ENCODE peak calls at places on chromosomes 1 and 21, in six cellular contexts. R, I, C, E, Q and G are unnamed samples.

GRCh38 chr1:92324784-92325183 is 25.9 kb downstream of the RPAP2 start:
- DNase-seq in R (no peak), Q (no peak), E (no peak), I (no peak), C (no peak), G (peak)

GRCh38 chr1:159214149-159214760 is 9.6 kb downstream of the ACKR1 start:
- DNase-seq in Q (peak), E (no peak), R (peak), C (no peak), I (peak), G (no peak)

GRCh38 chr1:22105611-22106207 is 37.2 kb downstream of the WNT4 start:
- DNase-seq in R (peak), E (peak), C (no peak), I (peak), Q (peak), G (peak)

GRCh38 chr1:119712342-119713038 is 756 bp downstream of the PHGDH start:
- DNase-seq in E (peak), Q (peak), R (peak), C (no peak), I (peak), G (no peak)

GRCh38 chr1:56490619-56491018 is 88.7 kb downstream of the PLPP3 start:
- DNase-seq in I (no peak), C (no peak), E (no peak), R (no peak), Q (no peak), G (no peak)

GRCh38 chr1:7464736-7465135 is 306.4 kb upstream of the VAMP3 start:
- DNase-seq in R (no peak), Q (no peak), I (no peak), C (no peak), E (no peak), G (no peak)

GRCh38 chr1:218823291-218823900 is 350.3 kb upstream of the LYPLAL1 start:
- DNase-seq in R (no peak), I (peak), E (peak), C (no peak), Q (no peak), G (no peak)

GRCh38 chr1:160738266-160738665 is 781 bp upstream of the SLAMF7 start:
- DNase-seq in I (no peak), E (no peak), R (no peak), C (no peak), Q (no peak), G (no peak)

GRCh38 chr1:179146916-179147315 is 65.0 kb downstream of the TOR3A start:
- DNase-seq in E (no peak), R (no peak), Q (no peak), I (no peak), C (no peak), G (no peak)

GRCh38 chr1:72177711-72178110 is 104.6 kb downstream of the NEGR1 start:
- DNase-seq in Q (no peak), I (no peak), C (no peak), R (peak), E (no peak), G (no peak)

GRCh38 chr1:1374068-1374860 is 743 bp downstream of the AURKAIP1 start:
- DNase-seq in I (no peak), Q (no peak), E (no peak), C (no peak), R (no peak), G (no peak)

GRCh38 chr1:171676823-171677222 is 24.3 kb upstream of the MYOC start:
- DNase-seq in Q (no peak), E (no peak), I (no peak), R (no peak), C (no peak), G (no peak)

GRCh38 chr1:111804736-111805135 is 49.0 kb downstream of the DDX20 start:
- DNase-seq in Q (no peak), I (no peak), E (no peak), R (peak), C (no peak), G (no peak)

GRCh38 chr21:43361127-43361492 is 65.8 kb downstream of the SIK1 start:
- DNase-seq in I (peak), C (no peak), Q (no peak), E (no peak), R (no peak), G (no peak)

GRCh38 chr1:48028218-48028804 is 31.1 kb upstream of the TRABD2B start:
- DNase-seq in E (no peak), C (no peak), R (no peak), I (no peak), Q (no peak), G (no peak)

GRCh38 chr21:17460094-17460493 is 52.7 kb upstream of the CXADR start:
- DNase-seq in E (no peak), R (peak), C (no peak), Q (no peak), I (no peak), G (no peak)

GRCh38 chr1:154955718-154956513 is at the start of gene PBXIP1:
- DNase-seq in Q (peak), I (peak), R (peak), C (peak), E (peak), G (peak)

GRCh38 chr1:205588691-205589445 is 42.9 kb downstream of the ELK4 start:
- DNase-seq in C (no peak), I (peak), E (no peak), R (peak), Q (peak), G (no peak)